ENCODE peak calls at places on chromosome 6, in ten cellular contexts. W is KG1, V is HTR-8/SVneo, S is GM20000, M is astrocyte of the spinal cord, X is mucosa of gallbladder, R is brain microvascular endothelial cell, Z is GM23248, I is EL, K is OCI-LY7. N is an unnamed sample.
A peak's percentile ranks its signal among the peaks of the same experiment; 100 is the strongest.

GRCh38 chr6:13400772-13401171 is 72.4 kb upstream of the TBC1D7 start:
- DNase-seq in W (no peak), V (no peak), S (peak; percentile 41), M (no peak), X (no peak), R (no peak), Z (no peak), I (no peak), K (no peak), N (no peak)

GRCh38 chr6:133340557-133340956 is 99.4 kb downstream of the EYA4 start:
- DNase-seq in W (no peak), V (no peak), S (no peak), M (no peak), X (no peak), R (peak; percentile 72), Z (peak; percentile 28), I (no peak), K (no peak), N (no peak)

GRCh38 chr6:111761783-111762312 is 111.4 kb downstream of the FYN start:
- DNase-seq in W (no peak), V (no peak), S (peak; percentile 34), M (peak; percentile 82), X (no peak), R (peak; percentile 69), Z (no peak), I (no peak), K (peak; percentile 86), N (peak; percentile 4)

GRCh38 chr6:157099912-157100593 is 223.3 kb downstream of the TMEM242 start:
- DNase-seq in W (no peak), V (no peak), S (peak; percentile 65), M (no peak), X (peak; percentile 23), R (no peak), Z (no peak), I (no peak), K (no peak), N (peak; percentile 88)

GRCh38 chr6:34082348-34082747 is 63.5 kb downstream of the GRM4 start:
- DNase-seq in W (no peak), V (no peak), S (no peak), M (no peak), X (no peak), R (no peak), Z (no peak), I (no peak), K (no peak), N (no peak)

GRCh38 chr6:25852756-25853155 is 20.9 kb upstream of the SLC17A1 start:
- DNase-seq in W (no peak), V (no peak), S (no peak), M (no peak), X (no peak), R (no peak), Z (no peak), I (no peak), K (no peak), N (no peak)

GRCh38 chr6:133623065-133623464 is 265.8 kb upstream of the TCF21 start:
- DNase-seq in W (no peak), V (no peak), S (no peak), M (peak; percentile 41), X (peak; percentile 31), R (no peak), Z (peak; percentile 55), I (peak; percentile 56), K (no peak), N (no peak)

GRCh38 chr6:3281669-3282460 is 23.1 kb downstream of the PSMG4 start:
- DNase-seq in W (no peak), V (no peak), S (no peak), M (peak; percentile 95), X (no peak), R (peak; percentile 91), Z (peak; percentile 95), I (peak; percentile 78), K (no peak), N (no peak)

GRCh38 chr6:21740719-21741118 is 147.2 kb downstream of the SOX4 start:
- DNase-seq in W (no peak), V (no peak), S (no peak), M (peak; percentile 72), X (no peak), R (peak; percentile 49), Z (no peak), I (no peak), K (no peak), N (no peak)

GRCh38 chr6:3687847-3688246 is 63.7 kb downstream of the PXDC1 start:
- DNase-seq in W (no peak), V (no peak), S (no peak), M (no peak), X (no peak), R (no peak), Z (no peak), I (no peak), K (no peak), N (no peak)

GRCh38 chr6:26659042-26659359 is 545 bp downstream of the ZNF322 start:
- DNase-seq in W (no peak), V (no peak), S (no peak), M (no peak), X (no peak), R (no peak), Z (no peak), I (no peak), K (no peak), N (no peak)

GRCh38 chr6:154298297-154298696 is 58.3 kb downstream of the IPCEF1 start:
- DNase-seq in W (no peak), V (no peak), S (no peak), M (peak; percentile 66), X (no peak), R (no peak), Z (peak; percentile 41), I (no peak), K (no peak), N (no peak)

GRCh38 chr6:154403803-154404202 is 47.2 kb upstream of the IPCEF1 start:
- DNase-seq in W (no peak), V (peak; percentile 59), S (no peak), M (peak; percentile 74), X (no peak), R (peak; percentile 33), Z (peak; percentile 67), I (peak; percentile 86), K (no peak), N (peak; percentile 5)

GRCh38 chr6:91711518-91711917 is 1124.6 kb upstream of the MAP3K7 start:
- DNase-seq in W (no peak), V (no peak), S (no peak), M (no peak), X (no peak), R (no peak), Z (no peak), I (no peak), K (no peak), N (no peak)

GRCh38 chr6:23589811-23590210 is 536.2 kb upstream of the NRSN1 start:
- DNase-seq in W (no peak), V (no peak), S (no peak), M (no peak), X (no peak), R (no peak), Z (no peak), I (no peak), K (no peak), N (no peak)

GRCh38 chr6:12381587-12381986 is 91.4 kb downstream of the EDN1 start:
- DNase-seq in W (no peak), V (no peak), S (no peak), M (peak; percentile 28), X (no peak), R (no peak), Z (peak; percentile 46), I (peak; percentile 39), K (no peak), N (no peak)

GRCh38 chr6:125994659-125995488 is 8.5 kb downstream of the TRMT11 start:
- DNase-seq in W (no peak), V (no peak), S (no peak), M (no peak), X (no peak), R (no peak), Z (no peak), I (no peak), K (no peak), N (no peak)

GRCh38 chr6:40753939-40754448 is 166.8 kb upstream of the LRFN2 start:
- DNase-seq in W (no peak), V (no peak), S (no peak), M (no peak), X (no peak), R (no peak), Z (no peak), I (no peak), K (no peak), N (no peak)

GRCh38 chr6:78589426-78589825 is 277.9 kb upstream of the IRAK1BP1 start:
- DNase-seq in W (no peak), V (no peak), S (no peak), M (no peak), X (no peak), R (no peak), Z (peak; percentile 34), I (no peak), K (no peak), N (no peak)

GRCh38 chr6:12844284-12845223 is 128.0 kb downstream of the PHACTR1 start:
- DNase-seq in W (no peak), V (peak; percentile 20), S (peak; percentile 39), M (peak; percentile 16), X (no peak), R (peak; percentile 3), Z (peak; percentile 56), I (peak; percentile 43), K (peak; percentile 27), N (peak; percentile 42)

GRCh38 chr6:35804996-35805736 is at the start of gene LHFPL5:
- DNase-seq in W (no peak), V (peak; percentile 79), S (peak; percentile 84), M (peak; percentile 23), X (no peak), R (no peak), Z (peak; percentile 41), I (no peak), K (peak; percentile 19), N (peak; percentile 64)

GRCh38 chr6:45432944-45433343 is 55.2 kb upstream of the SUPT3H start:
- DNase-seq in W (no peak), V (no peak), S (no peak), M (peak; percentile 74), X (no peak), R (no peak), Z (peak; percentile 80), I (peak; percentile 74), K (no peak), N (no peak)

GRCh38 chr6:67501738-67502137 is 1133.3 kb upstream of the ADGRB3 start:
- DNase-seq in W (no peak), V (no peak), S (no peak), M (no peak), X (no peak), R (no peak), Z (no peak), I (no peak), K (no peak), N (no peak)

GRCh38 chr6:107115695-107116327 is 496 bp upstream of the BEND3 start:
- DNase-seq in W (no peak), V (peak; percentile 59), S (peak; percentile 64), M (peak; percentile 29), X (no peak), R (peak; percentile 36), Z (peak; percentile 67), I (peak; percentile 55), K (no peak), N (peak; percentile 79)

GRCh38 chr6:28125396-28125795 is 987 bp downstream of the ZSCAN16 start:
- DNase-seq in W (no peak), V (no peak), S (no peak), M (no peak), X (no peak), R (no peak), Z (no peak), I (no peak), K (peak; percentile 64), N (no peak)

GRCh38 chr6:16437095-16437494 is 198.7 kb downstream of the GMPR start:
- DNase-seq in W (no peak), V (no peak), S (no peak), M (no peak), X (no peak), R (no peak), Z (no peak), I (no peak), K (no peak), N (no peak)

GRCh38 chr6:79813143-79813542 is 134.2 kb downstream of the ELOVL4 start:
- DNase-seq in W (no peak), V (no peak), S (no peak), M (no peak), X (no peak), R (no peak), Z (no peak), I (no peak), K (no peak), N (no peak)

GRCh38 chr6:106913111-106913510 is 61.4 kb downstream of the CD24 start:
- DNase-seq in W (no peak), V (no peak), S (no peak), M (no peak), X (peak; percentile 62), R (no peak), Z (no peak), I (no peak), K (no peak), N (no peak)